ENCODE peak calls at places on chromosomes 3 and 15, in six cellular contexts. T, L, Q, E, O and Y are unnamed samples.

GRCh38 chr3:17905996-17906395 is 163.6 kb upstream of the TBC1D5 start:
- DNase-seq in O (no peak), Q (peak), L (no peak), T (no peak), E (peak), Y (no peak)

GRCh38 chr15:38991126-38991525 is 426.5 kb upstream of the RASGRP1 start:
- DNase-seq in O (no peak), T (no peak), L (no peak), Q (no peak), E (no peak), Y (no peak)

GRCh38 chr15:40928351-40928974 is 677 bp upstream of the DLL4 start:
- DNase-seq in E (peak), L (no peak), Q (no peak), O (no peak), T (no peak), Y (peak)

GRCh38 chr3:42037318-42037945 is 53.7 kb upstream of the TRAK1 start:
- DNase-seq in Q (no peak), T (no peak), L (no peak), E (no peak), O (no peak), Y (no peak)

GRCh38 chr3:134622803-134623365 is 27.9 kb downstream of the KY start:
- DNase-seq in E (no peak), L (no peak), Q (no peak), T (no peak), O (no peak), Y (peak)

GRCh38 chr3:57060089-57060829 is at the start of gene SPATA12:
- DNase-seq in O (no peak), Q (peak), L (no peak), E (no peak), T (no peak), Y (no peak)

GRCh38 chr3:39280569-39280968 is 733 bp upstream of the CX3CR1 start:
- DNase-seq in T (no peak), O (no peak), E (no peak), L (no peak), Q (no peak), Y (no peak)

GRCh38 chr15:74209997-74210573 is 7.5 kb upstream of the STRA6 start:
- DNase-seq in E (no peak), T (no peak), L (no peak), O (no peak), Q (no peak), Y (no peak)

GRCh38 chr3:15453501-15453900 is 26.1 kb downstream of the EAF1 start:
- DNase-seq in O (no peak), Q (no peak), E (no peak), T (no peak), L (no peak), Y (no peak)

GRCh38 chr3:71264840-71265239 is 318.7 kb downstream of the FOXP1 start:
- DNase-seq in L (no peak), O (no peak), E (no peak), T (no peak), Q (no peak), Y (no peak)

GRCh38 chr3:78086150-78086549 is 1046.3 kb downstream of the ROBO2 start:
- DNase-seq in O (no peak), L (no peak), E (no peak), Q (no peak), T (no peak), Y (no peak)

GRCh38 chr3:9861201-9861600 is 17.4 kb upstream of the RPUSD3 start:
- DNase-seq in E (no peak), O (no peak), T (no peak), L (no peak), Q (no peak), Y (no peak)

GRCh38 chr3:64190517-64191515 is 34.5 kb downstream of the PRICKLE2 start:
- DNase-seq in L (no peak), T (no peak), E (no peak), O (no peak), Q (peak), Y (no peak)

GRCh38 chr15:100493213-100493612 is 35.5 kb downstream of the CERS3 start:
- DNase-seq in O (no peak), Q (no peak), L (no peak), E (no peak), T (no peak), Y (no peak)

GRCh38 chr15:89494941-89495637 is 1.3 kb downstream of the RHCG start:
- DNase-seq in E (no peak), L (no peak), Q (no peak), T (no peak), O (no peak), Y (no peak)

GRCh38 chr3:170961616-170962400 is 53.4 kb upstream of the EIF5A2 start:
- DNase-seq in O (no peak), L (no peak), E (peak), T (no peak), Q (no peak), Y (no peak)

GRCh38 chr3:152269423-152270144 is 855 bp downstream of the MBNL1 start:
- DNase-seq in L (no peak), E (peak), O (no peak), Q (no peak), T (peak), Y (peak)

GRCh38 chr15:34084086-34084485 is 17.6 kb downstream of the EMC7 start:
- DNase-seq in T (no peak), O (no peak), L (no peak), E (no peak), Q (no peak), Y (no peak)

GRCh38 chr3:54970895-54971294 is 43.0 kb upstream of the LRTM1 start:
- DNase-seq in Q (no peak), E (no peak), L (no peak), T (no peak), O (no peak), Y (no peak)